ENCODE peak calls at places on chromosomes 6 and 20, in four cellular contexts. One of them, this sample, is unnamed.
A peak's percentile ranks its signal among the peaks of the same experiment; 100 is the strongest.

GRCh38 chr6:69489970-69490369 is 306.8 kb downstream of the LMBRD1 start:
- DNase-seq in H4: no peak
- DNase-seq in T-helper 22 cell: no peak
- DNase-seq in activated naive CD4-positive, alpha-beta T cell treated with anti-CD3 and anti-CD28 coated beads, Interleukin-2, amount 50 U/mL, for 16 hours: no peak
- DNase-seq in this sample: no peak

GRCh38 chr20:4327956-4328355 is 312.6 kb upstream of the RNF24 start:
- DNase-seq in H4: no peak
- DNase-seq in T-helper 22 cell: no peak
- DNase-seq in activated naive CD4-positive, alpha-beta T cell treated with anti-CD3 and anti-CD28 coated beads, Interleukin-2, amount 50 U/mL, for 16 hours: no peak
- DNase-seq in this sample: no peak

GRCh38 chr6:34476462-34476861 is 10.6 kb downstream of the PACSIN1 start:
- DNase-seq in H4: no peak
- DNase-seq in T-helper 22 cell: no peak
- DNase-seq in activated naive CD4-positive, alpha-beta T cell treated with anti-CD3 and anti-CD28 coated beads, Interleukin-2, amount 50 U/mL, for 16 hours: no peak
- DNase-seq in this sample: no peak

GRCh38 chr20:3705970-3706739 is 6.2 kb downstream of the SIGLEC1 start:
- DNase-seq in H4: no peak
- DNase-seq in T-helper 22 cell: no peak
- DNase-seq in activated naive CD4-positive, alpha-beta T cell treated with anti-CD3 and anti-CD28 coated beads, Interleukin-2, amount 50 U/mL, for 16 hours: no peak
- DNase-seq in this sample: no peak

GRCh38 chr6:99013145-99013544 is 65.4 kb upstream of the FBXL4 start:
- DNase-seq in H4: peak; percentile 64
- DNase-seq in T-helper 22 cell: no peak
- DNase-seq in activated naive CD4-positive, alpha-beta T cell treated with anti-CD3 and anti-CD28 coated beads, Interleukin-2, amount 50 U/mL, for 16 hours: no peak
- DNase-seq in this sample: no peak

GRCh38 chr6:169857343-169858292 is 106.2 kb downstream of the ERMARD start:
- DNase-seq in H4: no peak
- DNase-seq in T-helper 22 cell: no peak
- DNase-seq in activated naive CD4-positive, alpha-beta T cell treated with anti-CD3 and anti-CD28 coated beads, Interleukin-2, amount 50 U/mL, for 16 hours: no peak
- DNase-seq in this sample: no peak

GRCh38 chr6:141165012-141165411 is 967.7 kb upstream of the GJE1 start:
- DNase-seq in H4: no peak
- DNase-seq in T-helper 22 cell: no peak
- DNase-seq in activated naive CD4-positive, alpha-beta T cell treated with anti-CD3 and anti-CD28 coated beads, Interleukin-2, amount 50 U/mL, for 16 hours: no peak
- DNase-seq in this sample: no peak

GRCh38 chr6:37717836-37718251 is 20.2 kb upstream of the MDGA1 start:
- DNase-seq in H4: no peak
- DNase-seq in T-helper 22 cell: no peak
- DNase-seq in activated naive CD4-positive, alpha-beta T cell treated with anti-CD3 and anti-CD28 coated beads, Interleukin-2, amount 50 U/mL, for 16 hours: no peak
- DNase-seq in this sample: no peak

GRCh38 chr6:39992861-39993622 is 58.8 kb upstream of the MOCS1 start:
- DNase-seq in H4: no peak
- DNase-seq in T-helper 22 cell: no peak
- DNase-seq in activated naive CD4-positive, alpha-beta T cell treated with anti-CD3 and anti-CD28 coated beads, Interleukin-2, amount 50 U/mL, for 16 hours: no peak
- DNase-seq in this sample: no peak

GRCh38 chr6:43509142-43509983 is 783 bp downstream of the LRRC73 start:
- DNase-seq in H4: no peak
- DNase-seq in T-helper 22 cell: no peak
- DNase-seq in activated naive CD4-positive, alpha-beta T cell treated with anti-CD3 and anti-CD28 coated beads, Interleukin-2, amount 50 U/mL, for 16 hours: no peak
- DNase-seq in this sample: no peak

GRCh38 chr20:4068708-4069107 is 53.4 kb upstream of the RNF24 start:
- DNase-seq in H4: no peak
- DNase-seq in T-helper 22 cell: no peak
- DNase-seq in activated naive CD4-positive, alpha-beta T cell treated with anti-CD3 and anti-CD28 coated beads, Interleukin-2, amount 50 U/mL, for 16 hours: no peak
- DNase-seq in this sample: no peak

GRCh38 chr20:63589261-63590217 is 15.5 kb upstream of the HELZ2 start:
- DNase-seq in H4: no peak
- DNase-seq in T-helper 22 cell: no peak
- DNase-seq in activated naive CD4-positive, alpha-beta T cell treated with anti-CD3 and anti-CD28 coated beads, Interleukin-2, amount 50 U/mL, for 16 hours: no peak
- DNase-seq in this sample: no peak

GRCh38 chr20:36526521-36527011 is 14.8 kb upstream of the MYL9 start:
- DNase-seq in H4: no peak
- DNase-seq in T-helper 22 cell: no peak
- DNase-seq in activated naive CD4-positive, alpha-beta T cell treated with anti-CD3 and anti-CD28 coated beads, Interleukin-2, amount 50 U/mL, for 16 hours: no peak
- DNase-seq in this sample: no peak

GRCh38 chr6:8993111-8993510 is 557.8 kb upstream of the SLC35B3 start:
- DNase-seq in H4: no peak
- DNase-seq in T-helper 22 cell: no peak
- DNase-seq in activated naive CD4-positive, alpha-beta T cell treated with anti-CD3 and anti-CD28 coated beads, Interleukin-2, amount 50 U/mL, for 16 hours: no peak
- DNase-seq in this sample: no peak

GRCh38 chr20:3318226-3318884 is 79.4 kb upstream of the SLC4A11 start:
- DNase-seq in H4: no peak
- DNase-seq in T-helper 22 cell: no peak
- DNase-seq in activated naive CD4-positive, alpha-beta T cell treated with anti-CD3 and anti-CD28 coated beads, Interleukin-2, amount 50 U/mL, for 16 hours: no peak
- DNase-seq in this sample: peak; percentile 82

GRCh38 chr6:24899647-24900325 is 36.0 kb downstream of the RIPOR2 start:
- DNase-seq in H4: no peak
- DNase-seq in T-helper 22 cell: no peak
- DNase-seq in activated naive CD4-positive, alpha-beta T cell treated with anti-CD3 and anti-CD28 coated beads, Interleukin-2, amount 50 U/mL, for 16 hours: peak; percentile 52
- DNase-seq in this sample: no peak

GRCh38 chr6:132084811-132085509 is 133.8 kb upstream of the CCN2 start:
- DNase-seq in H4: peak; percentile 50
- DNase-seq in T-helper 22 cell: no peak
- DNase-seq in activated naive CD4-positive, alpha-beta T cell treated with anti-CD3 and anti-CD28 coated beads, Interleukin-2, amount 50 U/mL, for 16 hours: no peak
- DNase-seq in this sample: peak; percentile 99

GRCh38 chr6:98985391-98985790 is 37.6 kb upstream of the FBXL4 start:
- DNase-seq in H4: no peak
- DNase-seq in T-helper 22 cell: no peak
- DNase-seq in activated naive CD4-positive, alpha-beta T cell treated with anti-CD3 and anti-CD28 coated beads, Interleukin-2, amount 50 U/mL, for 16 hours: no peak
- DNase-seq in this sample: no peak

GRCh38 chr6:125257351-125257750 is 44.4 kb downstream of the HDDC2 start:
- DNase-seq in H4: no peak
- DNase-seq in T-helper 22 cell: no peak
- DNase-seq in activated naive CD4-positive, alpha-beta T cell treated with anti-CD3 and anti-CD28 coated beads, Interleukin-2, amount 50 U/mL, for 16 hours: no peak
- DNase-seq in this sample: no peak

GRCh38 chr6:134853111-134854055 is 96.5 kb downstream of the ALDH8A1 start:
- DNase-seq in H4: peak; percentile 29
- DNase-seq in T-helper 22 cell: no peak
- DNase-seq in activated naive CD4-positive, alpha-beta T cell treated with anti-CD3 and anti-CD28 coated beads, Interleukin-2, amount 50 U/mL, for 16 hours: no peak
- DNase-seq in this sample: no peak

GRCh38 chr6:144063246-144063743 is 32.1 kb downstream of the SF3B5 start:
- DNase-seq in H4: no peak
- DNase-seq in T-helper 22 cell: no peak
- DNase-seq in activated naive CD4-positive, alpha-beta T cell treated with anti-CD3 and anti-CD28 coated beads, Interleukin-2, amount 50 U/mL, for 16 hours: no peak
- DNase-seq in this sample: no peak

GRCh38 chr20:58877374-58878360 is 25.2 kb downstream of the GNAS start:
- DNase-seq in H4: no peak
- DNase-seq in T-helper 22 cell: no peak
- DNase-seq in activated naive CD4-positive, alpha-beta T cell treated with anti-CD3 and anti-CD28 coated beads, Interleukin-2, amount 50 U/mL, for 16 hours: no peak
- DNase-seq in this sample: no peak

GRCh38 chr20:62183426-62184142 is 756 bp downstream of the MTG2 start:
- DNase-seq in H4: no peak
- DNase-seq in T-helper 22 cell: no peak
- DNase-seq in activated naive CD4-positive, alpha-beta T cell treated with anti-CD3 and anti-CD28 coated beads, Interleukin-2, amount 50 U/mL, for 16 hours: no peak
- DNase-seq in this sample: no peak

GRCh38 chr20:17806107-17806506 is 106.3 kb downstream of the BANF2 start:
- DNase-seq in H4: no peak
- DNase-seq in T-helper 22 cell: no peak
- DNase-seq in activated naive CD4-positive, alpha-beta T cell treated with anti-CD3 and anti-CD28 coated beads, Interleukin-2, amount 50 U/mL, for 16 hours: no peak
- DNase-seq in this sample: no peak

GRCh38 chr20:37651932-37652331 is 41.9 kb upstream of the CTNNBL1 start:
- DNase-seq in H4: peak; percentile 58
- DNase-seq in T-helper 22 cell: no peak
- DNase-seq in activated naive CD4-positive, alpha-beta T cell treated with anti-CD3 and anti-CD28 coated beads, Interleukin-2, amount 50 U/mL, for 16 hours: peak; percentile 26
- DNase-seq in this sample: peak; percentile 53

GRCh38 chr20:50245561-50246366 is 55.1 kb downstream of the CEBPB start:
- DNase-seq in H4: peak; percentile 85
- DNase-seq in T-helper 22 cell: no peak
- DNase-seq in activated naive CD4-positive, alpha-beta T cell treated with anti-CD3 and anti-CD28 coated beads, Interleukin-2, amount 50 U/mL, for 16 hours: no peak
- DNase-seq in this sample: peak; percentile 79